ENCODE peak calls at places on chromosomes 11 and 22, in seven cellular contexts. One of them, this sample, is unnamed.

GRCh38 chr11:47489395-47489755 is 40.4 kb upstream of the RAPSN start:
- ATAC-seq in lung: no peak
- ATAC-seq in upper lobe of left lung: no peak
- ATAC-seq in K562: peak; percentile 72
- ATAC-seq in mucosa of descending colon: no peak
- ATAC-seq in pancreas: no peak
- ATAC-seq in GM12878: no peak
- ATAC-seq in this sample: no peak

GRCh38 chr11:126438691-126439090 is 83.2 kb downstream of the ST3GAL4 start:
- ATAC-seq in pancreas: no peak
- ATAC-seq in GM12878: peak; percentile 19
- ATAC-seq in upper lobe of left lung: peak; percentile 66
- ATAC-seq in mucosa of descending colon: no peak
- ATAC-seq in lung: no peak
- ATAC-seq in K562: no peak
- ATAC-seq in this sample: peak; percentile 45

GRCh38 chr22:36386351-36386899 is 1.3 kb downstream of the MYH9 start:
- ATAC-seq in lung: no peak
- ATAC-seq in mucosa of descending colon: peak; percentile 22
- ATAC-seq in pancreas: no peak
- ATAC-seq in K562: peak; percentile 25
- ATAC-seq in GM12878: peak; percentile 67
- ATAC-seq in upper lobe of left lung: peak; percentile 18
- ATAC-seq in this sample: no peak

GRCh38 chr11:65528819-65529350 is 4.0 kb downstream of the SCYL1 start:
- ATAC-seq in lung: no peak
- ATAC-seq in upper lobe of left lung: no peak
- ATAC-seq in K562: no peak
- ATAC-seq in mucosa of descending colon: no peak
- ATAC-seq in pancreas: no peak
- ATAC-seq in GM12878: no peak
- ATAC-seq in this sample: no peak

GRCh38 chr22:23098718-23099524 is 28.6 kb downstream of the GNAZ start:
- ATAC-seq in lung: no peak
- ATAC-seq in mucosa of descending colon: peak; percentile 79
- ATAC-seq in upper lobe of left lung: no peak
- ATAC-seq in pancreas: peak; percentile 80
- ATAC-seq in GM12878: no peak
- ATAC-seq in K562: no peak
- ATAC-seq in this sample: peak; percentile 86

GRCh38 chr11:83511646-83512045 is 225.5 kb upstream of the CCDC90B start:
- ATAC-seq in lung: no peak
- ATAC-seq in mucosa of descending colon: no peak
- ATAC-seq in upper lobe of left lung: no peak
- ATAC-seq in K562: no peak
- ATAC-seq in GM12878: no peak
- ATAC-seq in pancreas: peak; percentile 11
- ATAC-seq in this sample: no peak

GRCh38 chr22:23080542-23081290 is 10.4 kb downstream of the GNAZ start:
- ATAC-seq in K562: no peak
- ATAC-seq in upper lobe of left lung: no peak
- ATAC-seq in mucosa of descending colon: no peak
- ATAC-seq in pancreas: peak; percentile 38
- ATAC-seq in lung: no peak
- ATAC-seq in GM12878: no peak
- ATAC-seq in this sample: no peak

GRCh38 chr11:110305169-110306018 is 9.0 kb upstream of the RDX start:
- ATAC-seq in pancreas: peak; percentile 87
- ATAC-seq in mucosa of descending colon: peak; percentile 96
- ATAC-seq in lung: no peak
- ATAC-seq in K562: no peak
- ATAC-seq in GM12878: no peak
- ATAC-seq in upper lobe of left lung: no peak
- ATAC-seq in this sample: no peak

GRCh38 chr22:26590525-26590858 is 560 bp upstream of the TPST2 start:
- ATAC-seq in lung: no peak
- ATAC-seq in K562: peak; percentile 4
- ATAC-seq in mucosa of descending colon: no peak
- ATAC-seq in upper lobe of left lung: peak; percentile 30
- ATAC-seq in GM12878: no peak
- ATAC-seq in pancreas: peak; percentile 21
- ATAC-seq in this sample: peak; percentile 17

GRCh38 chr11:27350503-27350902 is 12.5 kb downstream of the CCDC34 start:
- ATAC-seq in mucosa of descending colon: no peak
- ATAC-seq in K562: no peak
- ATAC-seq in upper lobe of left lung: no peak
- ATAC-seq in GM12878: no peak
- ATAC-seq in lung: no peak
- ATAC-seq in pancreas: peak; percentile 34
- ATAC-seq in this sample: no peak

GRCh38 chr11:32987851-32988250 is 27.8 kb upstream of the DEPDC7 start:
- ATAC-seq in lung: no peak
- ATAC-seq in pancreas: peak; percentile 50
- ATAC-seq in mucosa of descending colon: peak; percentile 96
- ATAC-seq in upper lobe of left lung: no peak
- ATAC-seq in K562: peak; percentile 57
- ATAC-seq in GM12878: no peak
- ATAC-seq in this sample: no peak

GRCh38 chr11:60771879-60772525 is 13.1 kb upstream of the MS4A10 start:
- ATAC-seq in lung: no peak
- ATAC-seq in mucosa of descending colon: no peak
- ATAC-seq in GM12878: peak; percentile 28
- ATAC-seq in pancreas: no peak
- ATAC-seq in K562: no peak
- ATAC-seq in upper lobe of left lung: no peak
- ATAC-seq in this sample: no peak

GRCh38 chr11:113189909-113190667 is 124.3 kb upstream of the TTC12 start:
- ATAC-seq in upper lobe of left lung: peak; percentile 89
- ATAC-seq in pancreas: no peak
- ATAC-seq in lung: no peak
- ATAC-seq in mucosa of descending colon: peak; percentile 55
- ATAC-seq in K562: peak; percentile 94
- ATAC-seq in GM12878: no peak
- ATAC-seq in this sample: peak; percentile 70

GRCh38 chr11:126518130-126518995 is 162.9 kb downstream of the ST3GAL4 start:
- ATAC-seq in lung: no peak
- ATAC-seq in upper lobe of left lung: no peak
- ATAC-seq in K562: no peak
- ATAC-seq in pancreas: no peak
- ATAC-seq in mucosa of descending colon: no peak
- ATAC-seq in GM12878: no peak
- ATAC-seq in this sample: no peak

GRCh38 chr11:8917157-8917820 is 6.3 kb downstream of the AKIP1 start:
- ATAC-seq in pancreas: peak; percentile 71
- ATAC-seq in K562: no peak
- ATAC-seq in mucosa of descending colon: no peak
- ATAC-seq in GM12878: no peak
- ATAC-seq in upper lobe of left lung: peak; percentile 78
- ATAC-seq in lung: peak; percentile 81
- ATAC-seq in this sample: peak; percentile 44

DNA sequence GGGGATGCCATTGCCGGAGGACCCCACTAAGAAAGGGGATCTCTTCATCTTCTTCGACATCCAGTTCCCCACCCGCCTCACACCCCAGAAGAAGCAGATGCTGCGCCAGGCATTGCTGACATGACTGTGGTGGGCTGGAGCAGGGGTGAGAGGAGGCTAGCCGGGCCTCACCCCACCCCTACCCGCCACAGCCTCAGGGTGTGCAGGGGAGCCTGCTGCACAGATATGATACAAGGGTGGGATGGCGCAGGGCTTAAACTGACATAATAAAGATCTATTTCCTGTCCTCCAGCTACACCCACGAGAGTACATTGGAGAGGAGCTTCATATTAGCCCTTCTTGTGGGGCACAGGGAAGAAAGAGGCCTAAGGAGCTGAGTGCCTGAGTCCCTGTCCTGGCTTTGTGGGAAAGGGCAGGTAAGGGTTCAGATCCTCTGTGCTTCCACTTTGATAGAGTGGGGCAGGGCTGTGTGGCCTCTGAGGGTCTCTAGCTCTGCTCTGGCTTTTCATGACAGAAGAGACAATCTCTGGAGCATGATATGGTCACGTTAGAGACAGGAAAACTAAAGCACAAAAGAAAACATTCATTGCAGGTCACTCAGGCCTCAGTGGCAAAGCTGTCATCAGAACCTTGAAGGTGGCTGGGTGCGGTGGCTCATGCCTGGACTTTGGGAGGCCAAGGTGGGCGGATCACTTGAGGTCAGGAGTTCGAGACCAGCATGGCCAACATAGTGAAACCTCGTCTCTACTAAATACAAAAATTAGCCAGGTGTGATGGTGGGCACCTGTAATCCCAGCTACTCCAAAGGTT is 12.4 kb downstream of the UCP2 start:
- ATAC-seq in mucosa of descending colon: peak; percentile 11
- ATAC-seq in lung: no peak
- ATAC-seq in K562: peak; percentile 6
- ATAC-seq in pancreas: no peak
- ATAC-seq in upper lobe of left lung: no peak
- ATAC-seq in GM12878: no peak
- ATAC-seq in this sample: no peak
- H3K4me1 ChIP-seq in mucosa of descending colon: peaks cover 17% of the 10 kb centered on the region
- H3K4me1 ChIP-seq in lung: peaks cover 7% of the 10 kb centered on the region
- H3K4me1 ChIP-seq in K562: peaks cover 28% of the 10 kb centered on the region
- H3K4me1 ChIP-seq in pancreas: no peaks in the 10 kb centered on the region
- H3K4me1 ChIP-seq in upper lobe of left lung: peaks cover 13% of the 10 kb centered on the region
- H3K4me1 ChIP-seq in GM12878: peaks cover 9% of the 10 kb centered on the region
- H3K4me1 ChIP-seq in this sample: no peaks in the 10 kb centered on the region

DNA sequence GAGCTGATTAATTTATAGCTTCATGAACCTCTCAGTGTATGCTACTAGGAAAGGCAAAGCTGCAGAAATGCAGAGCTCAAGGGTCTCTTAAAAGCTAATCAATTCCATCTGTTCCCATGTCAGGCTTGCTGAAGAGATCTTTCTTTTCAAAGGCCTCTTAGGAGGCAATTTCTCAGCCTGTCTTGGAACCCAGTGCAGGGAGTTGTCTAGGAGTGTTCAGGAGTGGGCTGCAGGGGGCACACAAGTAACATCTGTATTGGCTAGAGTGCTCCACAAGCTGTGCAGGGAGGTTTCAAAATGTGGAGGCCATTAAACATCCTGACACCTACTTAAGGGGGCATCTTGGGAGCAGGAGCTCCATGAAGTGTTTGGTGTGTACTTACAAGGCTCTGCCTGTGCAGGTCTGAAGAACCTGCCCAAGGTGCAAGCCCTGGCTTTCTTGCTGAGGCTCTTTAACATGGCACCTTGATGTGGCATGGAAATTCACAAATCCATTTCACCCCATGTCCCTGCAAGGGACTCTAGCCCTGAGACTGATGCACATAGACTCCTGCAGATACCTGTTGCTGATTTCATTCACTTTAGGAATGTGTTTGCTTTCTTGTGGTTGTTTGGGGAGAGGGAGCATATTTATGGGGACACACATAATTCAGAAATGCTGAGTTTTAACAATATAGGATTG is 134.7 kb downstream of the ME3 start:
- ATAC-seq in lung: no peak
- ATAC-seq in mucosa of descending colon: peak; percentile 25
- ATAC-seq in K562: peak; percentile 60
- ATAC-seq in upper lobe of left lung: no peak
- ATAC-seq in GM12878: no peak
- ATAC-seq in pancreas: no peak
- ATAC-seq in this sample: no peak
- TF ChIP-seq CTCF in lung: no peak
- TF ChIP-seq CTCF in mucosa of descending colon: no peak
- TF ChIP-seq CTCF in K562: peak; percentile 14
- TF ChIP-seq CTCF in upper lobe of left lung: no peak
- TF ChIP-seq CTCF in GM12878: no peak
- TF ChIP-seq CTCF in pancreas: no peak
- TF ChIP-seq CTCF in this sample: no peak

GRCh38 chr11:17382046-17382728 is 6.3 kb downstream of the KCNJ11 start:
- ATAC-seq in lung: no peak
- ATAC-seq in pancreas: no peak
- ATAC-seq in upper lobe of left lung: no peak
- ATAC-seq in K562: no peak
- ATAC-seq in mucosa of descending colon: no peak
- ATAC-seq in GM12878: no peak
- ATAC-seq in this sample: no peak

GRCh38 chr11:17376493-17376892 is 12.0 kb downstream of the KCNJ11 start:
- ATAC-seq in GM12878: no peak
- ATAC-seq in pancreas: no peak
- ATAC-seq in mucosa of descending colon: no peak
- ATAC-seq in K562: no peak
- ATAC-seq in lung: no peak
- ATAC-seq in upper lobe of left lung: no peak
- ATAC-seq in this sample: no peak

GRCh38 chr11:17381156-17381555 is 7.3 kb downstream of the KCNJ11 start:
- ATAC-seq in lung: no peak
- ATAC-seq in pancreas: no peak
- ATAC-seq in mucosa of descending colon: no peak
- ATAC-seq in K562: no peak
- ATAC-seq in GM12878: no peak
- ATAC-seq in upper lobe of left lung: no peak
- ATAC-seq in this sample: no peak

GRCh38 chr11:17378655-17379054 is 9.8 kb downstream of the KCNJ11 start:
- ATAC-seq in GM12878: no peak
- ATAC-seq in pancreas: no peak
- ATAC-seq in upper lobe of left lung: no peak
- ATAC-seq in mucosa of descending colon: no peak
- ATAC-seq in K562: no peak
- ATAC-seq in lung: no peak
- ATAC-seq in this sample: no peak

DNA sequence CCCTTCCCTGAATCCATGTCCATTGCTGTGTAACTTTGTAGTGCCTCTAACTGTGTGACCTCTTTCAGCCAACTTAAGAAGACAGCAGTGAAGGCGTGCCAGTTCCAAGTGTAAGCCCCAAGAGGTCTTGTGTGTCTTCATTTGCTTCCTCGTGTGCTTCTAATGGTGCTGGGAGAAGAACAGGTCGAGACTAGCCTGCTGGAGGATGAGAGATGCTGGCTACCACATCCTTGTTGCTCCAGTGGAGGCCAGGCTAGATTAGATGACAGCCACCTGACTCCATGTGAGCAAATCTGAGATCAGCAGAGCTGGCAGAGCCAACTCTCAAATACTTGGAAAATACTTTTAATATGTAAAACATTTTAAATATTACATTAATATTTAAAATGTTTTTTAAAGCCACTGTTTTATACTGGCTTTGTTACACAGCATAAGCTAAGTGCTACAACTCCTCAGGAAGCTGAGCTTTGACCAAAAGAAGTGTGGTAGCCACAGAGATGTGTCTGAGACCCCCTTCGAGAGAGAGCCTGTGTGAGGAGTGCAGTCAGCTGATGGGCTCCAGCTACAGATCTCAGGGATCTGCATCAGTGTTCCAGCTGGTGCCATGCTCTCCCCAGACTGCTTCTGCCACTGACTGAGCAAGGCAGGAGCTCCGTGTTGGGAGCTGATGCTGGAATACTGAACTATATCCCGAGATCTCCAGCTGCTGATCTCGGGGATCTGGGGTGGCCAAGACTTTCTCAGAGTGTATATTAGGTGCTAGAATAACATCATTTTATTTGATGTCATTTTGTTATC is 8.9 kb downstream of the KCNJ11 start:
- ATAC-seq in mucosa of descending colon: no peak
- ATAC-seq in upper lobe of left lung: no peak
- ATAC-seq in lung: no peak
- ATAC-seq in pancreas: no peak
- ATAC-seq in GM12878: no peak
- ATAC-seq in K562: no peak
- ATAC-seq in this sample: no peak
- H3K4me1 ChIP-seq in mucosa of descending colon: no peaks in the 10 kb centered on the region
- H3K4me1 ChIP-seq in upper lobe of left lung: no peaks in the 10 kb centered on the region
- H3K4me1 ChIP-seq in lung: no peaks in the 10 kb centered on the region
- H3K4me1 ChIP-seq in pancreas: no peaks in the 10 kb centered on the region
- H3K4me1 ChIP-seq in GM12878: no peaks in the 10 kb centered on the region
- H3K4me1 ChIP-seq in K562: no peaks in the 10 kb centered on the region
- H3K4me1 ChIP-seq in this sample: peaks cover 7% of the 10 kb centered on the region

GRCh38 chr11:67668191-67668551 is 6.3 kb downstream of the ALDH3B2 start:
- ATAC-seq in GM12878: no peak
- ATAC-seq in mucosa of descending colon: no peak
- ATAC-seq in pancreas: no peak
- ATAC-seq in K562: no peak
- ATAC-seq in upper lobe of left lung: no peak
- ATAC-seq in lung: no peak
- ATAC-seq in this sample: no peak
- TF ChIP-seq CTCF in GM12878: no peak
- TF ChIP-seq CTCF in mucosa of descending colon: no peak
- TF ChIP-seq CTCF in pancreas: no peak
- TF ChIP-seq CTCF in K562: no peak
- TF ChIP-seq CTCF in upper lobe of left lung: no peak
- TF ChIP-seq CTCF in lung: no peak
- TF ChIP-seq CTCF in this sample: no peak